ENCODE peak calls at places on chromosomes 3 and 15, in seven cellular contexts. B is K562, P is GM12878, I is H1, Y is HCT116, H is SK-N-SH, G is HepG2. J is an unnamed sample.

GRCh38 chr15:100373037-100373896 is 31.5 kb upstream of the ADAMTS17 start:
- DNase-seq in H (peak; percentile 59), G (no peak), Y (no peak), I (no peak), B (no peak), P (no peak), J (no peak)

GRCh38 chr3:72245183-72245811 is 460.3 kb upstream of the PROK2 start:
- DNase-seq in B (no peak), H (peak; percentile 51), I (no peak), Y (no peak), P (no peak), G (no peak), J (no peak)

GRCh38 chr3:73493543-73494314 is 131.0 kb downstream of the PDZRN3 start:
- DNase-seq in G (no peak), I (no peak), B (no peak), H (no peak), Y (no peak), P (no peak), J (no peak)

GRCh38 chr3:78734048-78734637 is 1033.7 kb downstream of the ROBO1 start:
- DNase-seq in Y (no peak), G (no peak), H (no peak), B (no peak), P (no peak), I (no peak), J (peak; percentile 2)

GRCh38 chr3:160016972-160017371 is 28.3 kb downstream of the IL12A start:
- DNase-seq in I (no peak), B (no peak), H (no peak), G (peak; percentile 52), P (no peak), Y (no peak), J (no peak)

GRCh38 chr3:197404754-197405153 is 106.3 kb upstream of the DLG1 start:
- DNase-seq in B (no peak), G (no peak), P (no peak), H (peak; percentile 2), I (no peak), Y (no peak), J (no peak)

GRCh38 chr15:86135030-86135429 is 55.4 kb downstream of the AGBL1 start:
- DNase-seq in P (no peak), B (no peak), H (no peak), I (no peak), G (no peak), Y (no peak), J (no peak)

GRCh38 chr15:48584090-48584831 is 61.2 kb downstream of the FBN1 start:
- DNase-seq in P (no peak), I (no peak), Y (no peak), B (no peak), G (no peak), H (no peak), J (no peak)

GRCh38 chr15:59268199-59268979 is 61.7 kb downstream of the LDHAL6B start:
- DNase-seq in I (no peak), Y (no peak), G (no peak), H (no peak), B (no peak), P (no peak), J (no peak)

GRCh38 chr15:42921049-42921731 is 612 bp upstream of the TTBK2 start:
- DNase-seq in H (peak; percentile 7), G (no peak), I (no peak), P (no peak), Y (no peak), B (no peak), J (no peak)

GRCh38 chr3:22671848-22672247 is 531.3 kb upstream of the UBE2E2 start:
- DNase-seq in B (no peak), P (no peak), Y (no peak), G (no peak), I (no peak), H (no peak), J (no peak)

GRCh38 chr3:122063908-122064307 is 8.7 kb downstream of the CD86 start:
- DNase-seq in P (no peak), I (no peak), H (no peak), G (no peak), B (no peak), Y (no peak), J (no peak)

GRCh38 chr3:56748663-56749231 is 53.0 kb downstream of the ARHGEF3 start:
- DNase-seq in G (peak; percentile 4), I (no peak), Y (no peak), P (no peak), B (no peak), H (no peak), J (no peak)

GRCh38 chr3:168139947-168140346 is 44.2 kb upstream of the GOLIM4 start:
- DNase-seq in Y (no peak), G (no peak), B (no peak), H (no peak), P (no peak), I (no peak), J (peak; percentile 28)

GRCh38 chr3:4846529-4846928 is 132.7 kb upstream of the BHLHE40 start:
- DNase-seq in Y (no peak), H (no peak), P (no peak), B (no peak), G (no peak), I (no peak), J (no peak)

GRCh38 chr3:37971467-37971866 is 19.1 kb upstream of the VILL start:
- DNase-seq in H (no peak), G (no peak), P (no peak), B (no peak), Y (no peak), I (no peak), J (no peak)

GRCh38 chr3:37974928-37975223 is 15.7 kb upstream of the VILL start:
- DNase-seq in Y (no peak), H (no peak), P (no peak), B (no peak), G (no peak), I (no peak), J (no peak)

GRCh38 chr3:37970802-37971201 is 19.8 kb upstream of the VILL start:
- DNase-seq in Y (no peak), P (no peak), B (no peak), H (no peak), I (no peak), G (no peak), J (no peak)

GRCh38 chr3:37974121-37974927 is 16.3 kb upstream of the VILL start:
- DNase-seq in Y (peak; percentile 43), H (peak; percentile 78), G (peak; percentile 56), B (peak; percentile 91), P (no peak), I (no peak), J (peak; percentile 69)

DNA sequence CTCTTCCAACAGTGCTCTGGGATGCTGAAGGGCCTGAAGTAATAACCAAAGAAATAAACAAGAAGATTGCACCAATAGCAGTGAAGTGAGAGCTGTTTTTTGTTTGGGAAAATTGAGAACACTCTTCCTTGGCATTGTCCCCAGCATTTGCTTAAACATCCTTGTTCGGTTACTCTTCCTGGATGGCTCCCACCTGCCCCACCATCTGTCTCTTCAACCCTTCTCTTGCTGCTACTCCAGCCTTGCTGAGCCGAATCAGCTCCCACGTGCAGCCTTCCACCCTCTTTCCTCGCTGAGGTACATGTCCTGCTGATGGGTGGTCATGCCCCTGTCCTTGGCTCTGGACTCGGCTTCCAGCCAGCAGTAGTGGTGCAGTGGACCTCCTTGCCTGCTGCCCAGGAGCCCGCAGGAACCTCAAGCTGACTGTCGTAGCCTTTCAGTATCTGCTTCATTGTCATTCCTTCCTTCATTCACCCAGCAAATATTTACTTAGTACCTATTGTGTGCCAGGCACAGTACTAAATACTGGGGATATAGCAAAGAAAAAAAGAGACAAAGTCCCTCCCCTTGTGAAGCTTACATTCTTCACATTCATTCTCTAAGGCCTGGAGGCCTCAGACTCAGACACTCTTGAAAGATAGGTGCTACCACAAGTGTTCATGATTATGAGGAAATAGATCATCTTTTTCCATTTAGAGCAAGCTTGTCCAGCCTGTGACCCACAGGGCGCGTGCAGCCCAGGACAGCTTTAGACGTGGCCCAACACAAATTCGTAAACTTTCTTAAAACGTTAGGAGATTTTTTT is 17.1 kb upstream of the VILL start:
- DNase-seq in P (no peak), H (no peak), B (no peak), Y (no peak), I (no peak), G (no peak), J (no peak)
- TF ChIP-seq JUND in P (no peak), H (no peak), B (no peak), Y (no peak), I (no peak), G (no peak), J (no peak)

DNA sequence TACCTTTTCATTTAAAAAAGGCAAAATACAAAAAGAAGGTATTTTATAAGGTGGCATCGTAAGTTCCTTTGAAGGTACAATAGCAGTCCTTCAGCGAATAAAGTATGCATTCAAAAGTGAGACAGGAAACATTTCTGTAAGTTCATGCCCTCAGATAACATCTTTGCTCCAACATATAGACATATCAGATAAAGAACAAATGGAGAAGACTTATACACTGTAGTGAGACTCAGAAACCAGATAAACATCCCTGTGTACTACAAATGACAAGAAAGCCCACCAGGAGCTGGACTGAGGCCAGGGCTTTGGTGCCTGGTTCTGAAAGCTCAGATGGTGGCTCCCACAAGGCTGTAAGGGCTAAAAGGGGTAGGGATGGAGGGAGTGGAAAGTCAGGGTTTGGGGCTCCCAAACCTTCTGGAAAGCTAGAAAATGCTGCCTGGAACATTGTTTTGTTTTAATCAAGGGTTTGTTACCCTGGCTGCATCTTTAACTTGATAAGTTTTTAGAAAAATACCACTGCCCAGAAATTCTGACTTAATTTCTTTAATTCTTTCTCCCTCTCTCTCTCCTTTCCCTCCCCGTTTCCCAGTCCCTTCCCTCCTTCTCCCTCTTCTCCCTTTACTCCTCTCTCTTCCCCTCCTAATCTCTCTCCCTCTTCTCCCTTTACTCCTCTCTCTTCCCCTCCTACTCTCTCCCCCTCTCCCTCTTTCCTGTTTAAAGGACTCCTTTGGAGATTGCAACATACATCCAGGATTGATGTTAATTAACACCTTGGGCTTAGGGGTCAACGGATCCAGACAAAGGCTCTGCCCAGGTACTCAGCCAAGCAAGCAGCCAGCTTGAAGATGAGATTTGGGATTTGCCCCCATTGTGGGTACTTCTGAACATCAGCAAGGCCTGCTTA is 126.1 kb downstream of the AQP9 start:
- DNase-seq in H (peak; percentile 34), P (no peak), Y (no peak), B (no peak), I (no peak), G (no peak), J (no peak)
- TF ChIP-seq JUND in H (no peak), P (no peak), Y (no peak), B (no peak), I (no peak), G (no peak), J (no peak)

DNA sequence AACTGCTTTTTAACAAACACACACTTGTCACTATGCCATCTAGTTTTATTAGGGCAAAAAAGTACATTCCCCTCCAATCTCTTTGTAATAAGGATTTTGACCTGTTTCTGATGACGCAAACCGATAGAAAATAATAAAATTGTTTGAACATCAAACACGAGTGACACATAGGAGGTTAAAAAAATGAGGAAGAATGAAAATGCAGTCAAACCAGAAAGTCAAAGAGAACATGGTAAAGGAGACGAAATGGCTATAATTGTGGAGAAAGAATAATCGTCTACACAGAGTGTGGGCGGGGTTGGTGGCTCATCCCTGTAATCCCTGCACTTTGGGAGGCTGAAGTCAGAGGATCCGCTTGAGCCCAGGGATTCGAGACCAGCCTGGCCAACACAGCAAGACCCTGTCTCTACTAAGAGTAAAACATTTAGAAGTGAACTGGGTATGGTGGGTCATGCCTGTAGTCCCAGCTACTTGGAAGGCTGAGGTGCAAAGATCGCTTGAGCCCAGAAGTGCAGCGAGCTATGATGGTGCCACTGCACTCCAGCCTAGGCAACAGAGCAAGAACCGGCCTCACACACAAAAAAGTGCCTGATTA is 83.2 kb downstream of the MEIS2 start:
- DNase-seq in B (no peak), H (no peak), I (no peak), Y (no peak), G (no peak), P (no peak), J (peak; percentile 5)
- TF ChIP-seq JUND in B (no peak), H (no peak), I (no peak), Y (no peak), G (no peak), P (no peak), J (no peak)

GRCh38 chr3:9793161-9793781 is 389 bp downstream of the ARPC4 start:
- DNase-seq in H (peak; percentile 35), I (no peak), Y (no peak), G (peak; percentile 28), B (peak; percentile 70), P (no peak), J (peak; percentile 57)
- TF ChIP-seq JUND in H (no peak), I (no peak), Y (no peak), G (no peak), B (no peak), P (no peak), J (no peak)

J was measured in T47D.